ENCODE peak calls at places on chromosomes 12 and 14, in four cellular contexts. K is kidney, F is GM23248, Y is HCT116. Z is an unnamed sample. For H3K4me1, the result is how much of the 10 kb centered on the place peaks cover.

GRCh38 chr12:1872448-1872847 is 46.0 kb downstream of the CACNA2D4 start:
- DNase-seq in K (no peak), F (no peak), Y (no peak), Z (no peak)

GRCh38 chr12:88566430-88566829 is 13.8 kb downstream of the KITLG start:
- DNase-seq in K (no peak), F (no peak), Y (no peak), Z (no peak)

GRCh38 chr14:76245097-76245496 is 93.4 kb downstream of the GPATCH2L start:
- DNase-seq in K (no peak), F (no peak), Y (no peak), Z (no peak)

GRCh38 chr12:23816394-23816851 is 133.0 kb downstream of the SOX5 start:
- DNase-seq in K (peak), F (no peak), Y (no peak), Z (peak)

GRCh38 chr12:47736877-47737676 is 11.8 kb upstream of the ENDOU start:
- DNase-seq in K (peak), F (peak), Y (no peak), Z (no peak)

GRCh38 chr12:22529281-22530060 is 14.9 kb downstream of the C2CD5 start:
- DNase-seq in K (no peak), F (peak), Y (no peak), Z (no peak)

GRCh38 chr14:76486251-76486743 is 110.4 kb downstream of the ESRRB start:
- DNase-seq in K (no peak), F (no peak), Y (no peak), Z (no peak)

GRCh38 chr12:1840981-1841425 is 20.6 kb downstream of the LRTM2 start:
- DNase-seq in K (peak), F (no peak), Y (no peak), Z (no peak)

GRCh38 chr12:29088611-29089219 is 60.4 kb upstream of the FAR2 start:
- DNase-seq in K (no peak), F (peak), Y (no peak), Z (no peak)

GRCh38 chr12:68440068-68440581 is 108.0 kb upstream of the MDM1 start:
- DNase-seq in K (no peak), F (peak), Y (no peak), Z (no peak)

GRCh38 chr12:130704606-130705005 is 11.5 kb downstream of the RIMBP2 start:
- DNase-seq in K (peak), F (no peak), Y (no peak), Z (no peak)

GRCh38 chr12:52598966-52599365 is 2.3 kb downstream of the KRT72 start:
- DNase-seq in K (no peak), F (no peak), Y (no peak), Z (no peak)

DNA sequence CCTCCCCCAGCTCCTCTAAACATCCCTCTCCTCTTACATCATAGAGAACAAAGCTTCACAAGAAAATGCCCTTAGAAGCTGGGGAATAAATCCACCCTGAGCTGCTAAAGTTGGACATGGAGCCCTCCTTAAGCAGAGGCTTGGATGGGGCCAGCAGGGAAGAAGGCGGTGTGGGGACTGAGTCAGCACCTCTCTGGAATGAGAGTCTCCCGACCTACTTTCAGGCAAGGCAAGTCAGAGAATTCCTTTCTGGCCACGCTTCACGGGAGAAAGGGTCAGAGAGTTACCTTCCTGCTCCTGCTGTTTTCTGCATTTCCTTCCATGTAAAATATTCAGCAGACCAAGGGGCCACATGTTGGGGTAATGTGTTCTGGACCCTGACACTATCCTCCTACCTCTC is 113.3 kb upstream of the PRB2 start:
- DNase-seq in K (no peak), F (peak), Y (no peak), Z (no peak)
- H3K4me3 ChIP-seq in K (no peak), F (no peak), Y (no peak), Z (no peak)

DNA sequence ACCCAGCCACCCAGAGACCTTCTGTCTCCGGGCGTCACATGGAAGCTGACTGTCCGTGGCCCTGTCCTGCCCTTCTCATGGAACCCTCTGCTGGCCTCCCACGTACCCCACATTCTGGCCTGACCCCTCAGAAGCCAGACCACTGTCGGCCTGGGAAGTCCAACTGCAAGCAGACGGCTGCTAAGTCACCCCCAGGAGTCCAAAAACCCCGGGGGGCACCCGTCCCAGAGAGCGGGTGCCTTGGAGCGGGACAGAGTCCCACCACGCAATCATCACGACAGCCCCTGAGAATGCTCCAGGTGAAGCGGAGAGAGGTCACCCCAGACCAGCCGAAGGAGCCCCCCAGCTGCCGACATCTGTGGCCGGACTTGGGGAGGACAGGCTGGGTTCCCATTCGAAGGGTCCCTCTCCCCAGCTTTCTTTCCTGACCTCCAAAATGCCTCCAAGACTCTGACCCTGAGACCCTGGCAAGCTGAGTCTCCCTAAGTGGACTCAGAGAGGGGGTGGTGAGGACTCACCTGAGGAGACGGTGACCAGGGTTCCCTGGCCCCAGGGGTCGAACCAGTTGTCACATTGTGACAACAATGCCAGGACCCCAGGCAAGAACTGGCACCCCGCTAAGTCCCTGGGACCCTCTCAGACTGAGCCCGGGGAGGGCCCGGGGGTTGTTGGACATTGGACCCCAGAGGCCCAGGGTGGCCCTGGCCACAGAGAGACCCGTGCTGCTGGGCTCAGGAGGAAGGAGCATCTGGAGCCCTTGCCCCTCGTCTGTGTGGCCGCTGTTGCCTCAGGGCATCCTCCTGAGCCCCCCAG is 337.1 kb downstream of the TMEM121 start:
- DNase-seq in K (peak), F (no peak), Y (no peak), Z (no peak)
- H3K4me1 ChIP-seq in K (under half), F (under half), Y (under half), Z (under half)

DNA sequence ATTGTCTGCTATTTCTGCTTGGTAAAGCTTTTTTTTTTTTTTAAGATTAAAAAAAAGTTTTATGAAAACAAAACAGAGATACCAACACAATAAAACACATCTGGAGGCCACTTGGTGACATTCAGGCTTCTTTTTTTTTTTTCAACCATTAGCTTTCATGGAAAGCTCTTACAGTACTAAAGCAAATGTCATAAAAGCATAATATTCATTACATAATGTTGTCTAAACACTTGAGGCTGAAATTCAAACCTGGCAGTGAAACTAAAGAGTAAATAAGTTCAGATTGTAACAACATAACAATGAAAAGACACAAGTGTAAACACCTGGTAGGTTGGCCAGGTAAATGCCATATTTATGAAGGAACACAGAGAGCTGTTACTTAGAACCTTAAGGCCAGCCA is 14.7 kb downstream of the PRICKLE1 start:
- DNase-seq in K (no peak), F (no peak), Y (no peak), Z (no peak)
- H3K27ac ChIP-seq in K (no peak), F (peak), Y (no peak), Z (no peak)

DNA sequence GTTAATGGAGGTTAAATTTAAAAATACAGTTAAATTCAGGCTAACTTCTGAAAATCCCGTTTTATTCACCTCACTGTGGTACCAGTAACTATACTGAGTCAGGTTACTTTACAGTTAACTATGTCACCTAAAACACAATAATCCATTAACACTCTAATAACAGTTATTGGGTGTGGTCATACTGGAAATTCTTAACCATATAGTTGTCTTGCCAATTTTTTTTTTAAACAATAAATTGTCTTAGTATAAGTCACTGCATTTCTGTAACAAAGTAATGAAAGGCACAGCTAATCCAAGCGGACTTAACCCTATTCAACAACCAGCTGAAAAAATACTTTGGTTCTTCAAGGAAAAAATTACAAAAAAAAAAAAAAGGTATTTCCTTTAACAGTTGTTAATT is 16.2 kb upstream of the PHLDA1 start:
- DNase-seq in K (no peak), F (peak), Y (no peak), Z (no peak)
- H3K4me3 ChIP-seq in K (no peak), F (no peak), Y (no peak), Z (no peak)